ENCODE peak calls at places on chromosome 20, in five cellular contexts. C, T, R, B and Y are unnamed samples.

GRCh38 chr20:15011631-15012030 is 674.2 kb upstream of the FLRT3 start:
- DNase-seq in B (no peak), T (no peak), R (no peak), C (no peak), Y (no peak)

GRCh38 chr20:24589381-24589780 is 120.0 kb downstream of the SYNDIG1 start:
- DNase-seq in B (no peak), C (no peak), T (no peak), R (no peak), Y (no peak)

GRCh38 chr20:57995381-57995977 is 233.0 kb downstream of the ANKRD60 start:
- DNase-seq in B (no peak), R (no peak), T (no peak), C (no peak), Y (no peak)

GRCh38 chr20:41011551-41012067 is 17.0 kb upstream of the TOP1 start:
- DNase-seq in R (no peak), C (peak; percentile 99), B (no peak), T (no peak), Y (no peak)

GRCh38 chr20:23515250-23515939 is 24.5 kb downstream of the CST8 start:
- DNase-seq in C (no peak), R (no peak), B (no peak), T (no peak), Y (peak; percentile 52)

GRCh38 chr20:3842332-3842930 is 4.2 kb upstream of the MAVS start:
- DNase-seq in C (no peak), T (no peak), R (no peak), B (no peak), Y (no peak)

GRCh38 chr20:25053207-25054132 is 4.5 kb downstream of the ACSS1 start:
- DNase-seq in B (no peak), R (no peak), C (no peak), T (no peak), Y (no peak)

GRCh38 chr20:50146732-50147662 is 6.5 kb downstream of the PEDS1 start:
- DNase-seq in B (no peak), C (peak; percentile 62), T (peak; percentile 66), R (peak; percentile 66), Y (no peak)

GRCh38 chr20:40654876-40655275 is 34.2 kb downstream of the MAFB start:
- DNase-seq in R (no peak), B (no peak), C (no peak), T (no peak), Y (no peak)

GRCh38 chr20:23874747-23875146 is 4.8 kb downstream of the CST5 start:
- DNase-seq in T (no peak), B (no peak), R (no peak), C (peak; percentile 55), Y (no peak)

GRCh38 chr20:50029697-50030428 is 47.1 kb downstream of the SNAI1 start:
- DNase-seq in C (no peak), R (no peak), T (no peak), B (peak; percentile 64), Y (peak; percentile 72)

GRCh38 chr20:21509597-21510331 is 4.1 kb downstream of the NKX2-2 start:
- DNase-seq in R (no peak), T (no peak), B (no peak), C (no peak), Y (no peak)
- H3K4me3 ChIP-seq in R (no peak overlapping the region), T (peak overlapping the region; percentile 54), B (peak overlapping the region; percentile 39), C (no peak overlapping the region), Y (peak overlapping the region; percentile 13)

DNA sequence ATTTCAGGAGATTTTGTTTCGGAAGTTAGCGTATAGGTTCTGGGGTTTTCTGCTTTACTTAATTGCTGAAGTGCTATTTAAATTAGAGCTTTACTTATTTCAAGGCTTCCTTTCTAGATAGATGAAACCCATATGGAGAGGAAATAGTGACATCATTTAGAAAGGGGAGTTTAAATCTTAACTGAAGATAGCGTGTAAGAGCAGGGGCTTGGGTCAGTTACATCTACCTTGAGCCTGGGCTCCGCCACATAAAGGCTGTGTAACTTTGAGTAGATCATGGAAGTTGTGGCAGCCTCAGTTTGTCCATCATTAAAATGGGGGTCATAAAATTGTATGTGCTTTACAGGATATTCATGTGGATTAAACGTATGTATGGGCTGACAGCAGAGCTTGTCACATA is 4.7 kb downstream of the CDS2 start:
- DNase-seq in B (no peak), R (no peak), T (no peak), C (no peak), Y (no peak)
- H3K4me3 ChIP-seq in B (no peak overlapping the region), R (no peak overlapping the region), T (no peak overlapping the region), C (no peak overlapping the region), Y (no peak overlapping the region)

GRCh38 chr20:53916173-53916512 is 154.3 kb downstream of the BCAS1 start:
- DNase-seq in R (no peak), C (no peak), B (no peak), T (no peak), Y (no peak)

GRCh38 chr20:53915459-53916172 is 154.8 kb downstream of the BCAS1 start:
- DNase-seq in R (peak; percentile 100), T (peak; percentile 86), B (peak; percentile 74), C (peak; percentile 94), Y (peak; percentile 64)

GRCh38 chr20:53914091-53914860 is 156.1 kb downstream of the BCAS1 start:
- DNase-seq in C (no peak), T (no peak), R (no peak), B (no peak), Y (no peak)

GRCh38 chr20:53917145-53918009 is 153.0 kb downstream of the BCAS1 start:
- DNase-seq in B (no peak), R (peak; percentile 69), C (no peak), T (no peak), Y (no peak)

DNA sequence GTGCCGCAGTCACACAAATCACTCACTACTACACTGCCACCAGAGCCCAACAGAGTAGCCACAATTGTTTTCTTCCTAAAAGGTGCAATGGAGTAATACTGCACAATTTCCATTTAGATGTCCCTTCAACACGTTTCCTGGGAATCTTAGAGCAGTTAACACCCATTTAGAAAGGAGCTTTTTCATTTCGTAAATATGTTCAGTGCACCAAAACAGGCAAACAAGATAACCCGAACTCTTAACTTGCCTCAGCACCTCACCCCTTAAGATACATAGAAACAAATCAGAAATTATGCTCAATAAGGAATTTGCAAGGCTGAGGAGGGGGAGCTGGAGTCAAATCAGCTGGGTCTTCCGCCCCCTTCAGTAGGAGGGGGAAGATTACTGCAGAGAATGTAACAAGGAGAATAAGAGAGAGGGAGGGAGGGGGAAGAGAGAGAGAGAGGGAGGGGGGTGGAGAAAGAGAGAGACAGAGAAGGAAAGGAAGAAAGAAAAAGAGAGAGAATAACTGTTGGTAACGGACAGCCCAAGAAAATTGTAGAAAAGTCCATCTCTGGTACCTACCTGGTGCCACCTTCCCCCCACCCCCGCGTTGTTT is 155.4 kb downstream of the BCAS1 start:
- DNase-seq in T (no peak), B (no peak), R (no peak), C (peak; percentile 55), Y (no peak)
- H3K4me3 ChIP-seq in T (peak overlapping the region; percentile 67), B (peak overlapping the region; percentile 60), R (peak overlapping the region; percentile 53), C (peak overlapping the region; percentile 69), Y (peak overlapping the region; percentile 41)

GRCh38 chr20:63192721-63193120 is 23.2 kb downstream of the YTHDF1 start:
- DNase-seq in C (no peak), R (no peak), T (no peak), B (no peak), Y (no peak)

GRCh38 chr20:63191400-63191799 is 24.5 kb downstream of the YTHDF1 start:
- DNase-seq in C (no peak), B (no peak), R (peak; percentile 94), T (no peak), Y (no peak)

GRCh38 chr20:63190828-63191227 is 25.1 kb downstream of the YTHDF1 start:
- DNase-seq in B (no peak), C (no peak), R (no peak), T (no peak), Y (no peak)

GRCh38 chr20:63196756-63197470 is 19.0 kb downstream of the YTHDF1 start:
- DNase-seq in T (no peak), R (no peak), B (no peak), C (no peak), Y (no peak)

GRCh38 chr20:63194007-63194820 is 21.7 kb downstream of the YTHDF1 start:
- DNase-seq in B (no peak), T (no peak), C (no peak), R (no peak), Y (no peak)
- H3K4me3 ChIP-seq in B (no peak overlapping the region), T (no peak overlapping the region), C (no peak overlapping the region), R (no peak overlapping the region), Y (no peak overlapping the region)

DNA sequence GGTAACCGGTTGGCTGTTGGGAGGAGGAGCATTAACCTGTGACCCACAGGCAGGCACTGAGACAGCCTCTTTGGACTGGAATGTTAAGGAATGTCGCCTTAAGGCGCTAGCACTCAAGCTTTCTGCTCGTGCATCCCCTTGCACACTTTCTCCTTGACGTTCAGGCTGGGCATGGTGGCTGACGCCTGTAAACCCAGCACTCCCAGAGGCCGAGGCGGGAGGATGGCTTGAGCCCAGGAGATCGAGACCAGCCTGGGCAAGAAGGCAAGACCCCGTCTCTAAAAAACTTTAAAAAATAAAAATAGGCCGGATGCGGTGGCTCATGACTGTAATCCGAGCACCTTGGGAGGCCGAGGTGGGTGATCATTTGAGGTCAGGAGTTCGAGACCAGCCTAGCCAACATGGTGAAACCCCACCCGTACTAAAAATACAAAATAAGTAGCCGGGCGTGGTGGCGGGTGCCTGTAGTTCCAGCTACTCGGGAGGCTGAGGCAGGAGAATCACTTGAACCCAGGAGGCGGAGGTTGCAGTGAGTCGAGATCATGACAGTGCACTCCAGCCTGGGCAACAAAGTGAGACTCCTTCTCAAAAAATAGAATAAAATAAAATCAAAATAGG is 1.9 kb upstream of the GID8 start:
- DNase-seq in R (no peak), T (no peak), B (no peak), C (no peak), Y (no peak)
- H3K4me3 ChIP-seq in R (peak overlapping the region; percentile 92), T (no peak overlapping the region), B (peak overlapping the region; percentile 95), C (peak overlapping the region; percentile 82), Y (no peak overlapping the region)